ENCODE peak calls at places on chromosomes 7 and 10, in seven cellular contexts. Z, L, A, Q, K, F and D are unnamed samples.

GRCh38 chr10:47282657-47283018 is 17.4 kb upstream of the GDF10 start:
- DNase-seq in F (no peak), K (peak), Z (no peak), Q (no peak), L (no peak), A (no peak), D (no peak)

GRCh38 chr7:47979832-47980181 is 392 bp upstream of the HUS1 start:
- DNase-seq in A (peak), Z (no peak), K (no peak), Q (no peak), L (no peak), F (no peak), D (no peak)

GRCh38 chr10:132175907-132176581 is 10.7 kb upstream of the DPYSL4 start:
- DNase-seq in F (no peak), K (no peak), Z (no peak), L (peak), Q (no peak), A (no peak), D (no peak)

GRCh38 chr7:91883676-91884362 is 3.3 kb upstream of the MTERF1 start:
- DNase-seq in Z (no peak), K (no peak), L (no peak), A (peak), Q (no peak), F (no peak), D (no peak)

GRCh38 chr10:118633801-118634200 is 38.4 kb upstream of the PRLHR start:
- DNase-seq in A (no peak), Q (no peak), Z (no peak), F (no peak), L (no peak), K (no peak), D (no peak)

GRCh38 chr7:38317457-38318037 is 44.1 kb upstream of the TARP start:
- DNase-seq in A (peak), F (peak), L (no peak), Q (no peak), K (no peak), Z (no peak), D (peak)

GRCh38 chr10:14062528-14063260 is 268.0 kb downstream of the FRMD4A start:
- DNase-seq in Q (no peak), F (peak), K (no peak), Z (peak), A (no peak), L (no peak), D (no peak)

GRCh38 chr10:16853201-16853600 is 36.0 kb upstream of the RSU1 start:
- DNase-seq in L (no peak), K (no peak), F (no peak), Z (peak), Q (no peak), A (peak), D (peak)

GRCh38 chr10:89235073-89235798 is 16.3 kb downstream of the LIPA start:
- DNase-seq in A (no peak), Q (no peak), K (no peak), Z (no peak), F (peak), L (no peak), D (no peak)

GRCh38 chr7:82018226-82018625 is 248.4 kb upstream of the HGF start:
- DNase-seq in Z (peak), A (no peak), K (no peak), L (no peak), F (no peak), Q (no peak), D (no peak)

GRCh38 chr7:16905300-16906044 is 23.7 kb upstream of the AGR3 start:
- DNase-seq in Q (no peak), A (peak), Z (peak), K (no peak), L (no peak), F (peak), D (peak)

GRCh38 chr10:78718032-78718572 is 350.7 kb upstream of the ZMIZ1 start:
- DNase-seq in Z (peak), K (no peak), L (no peak), F (no peak), A (peak), Q (no peak), D (no peak)

GRCh38 chr7:100726998-100727761 is 6.2 kb upstream of the ZAN start:
- DNase-seq in Z (peak), K (no peak), L (no peak), F (peak), A (peak), Q (no peak), D (no peak)

GRCh38 chr7:142299226-142299625 is 41.4 kb upstream of the PRSS58 start:
- DNase-seq in Q (no peak), L (no peak), F (no peak), Z (no peak), A (no peak), K (no peak), D (no peak)

GRCh38 chr7:47663841-47664240 is 81.9 kb upstream of the TNS3 start:
- DNase-seq in F (no peak), A (no peak), L (no peak), K (no peak), Z (no peak), Q (no peak), D (no peak)

GRCh38 chr10:98790817-98791216 is 344.1 kb upstream of the HPS1 start:
- DNase-seq in L (no peak), Q (no peak), K (no peak), A (peak), Z (peak), F (peak), D (peak)

GRCh38 chr7:20784311-20785210 is 2.1 kb downstream of the SP8 start:
- DNase-seq in L (peak), Q (no peak), F (peak), K (peak), A (no peak), Z (no peak), D (peak)

GRCh38 chr10:108817125-108817524 is 1106.2 kb downstream of the XPNPEP1 start:
- DNase-seq in A (no peak), Z (no peak), F (no peak), L (no peak), K (no peak), Q (no peak), D (peak)

GRCh38 chr10:108808228-108808627 is 1115.1 kb downstream of the XPNPEP1 start:
- DNase-seq in L (no peak), Z (no peak), A (no peak), F (no peak), K (no peak), Q (no peak), D (no peak)

GRCh38 chr10:108812296-108812695 is 1111.0 kb downstream of the XPNPEP1 start:
- DNase-seq in L (no peak), Z (no peak), Q (no peak), K (no peak), F (no peak), A (peak), D (no peak)

GRCh38 chr10:108817572-108817971 is 1105.7 kb downstream of the XPNPEP1 start:
- DNase-seq in L (no peak), F (no peak), Q (no peak), Z (no peak), K (no peak), A (no peak), D (no peak)

DNA sequence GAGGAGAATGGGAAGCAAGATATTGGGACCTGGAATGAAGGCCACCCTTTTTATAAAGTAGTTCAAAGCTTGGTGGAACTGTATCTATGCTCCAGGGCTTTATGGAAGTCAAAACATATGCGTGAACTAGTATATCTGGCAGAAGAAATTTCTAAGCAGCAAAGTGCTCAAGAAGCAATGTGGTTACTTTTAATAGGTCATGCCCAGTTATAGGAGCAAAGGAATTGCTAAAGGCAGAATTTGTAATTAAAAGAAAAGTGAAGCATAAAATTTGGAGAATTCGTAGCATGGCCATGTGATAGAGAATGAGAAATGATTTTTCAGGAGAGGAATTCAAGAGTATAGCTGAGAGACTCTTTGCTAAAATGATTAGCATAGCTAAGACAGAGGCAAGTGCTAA is 1110.4 kb downstream of the XPNPEP1 start:
- DNase-seq in L (no peak), F (no peak), Q (no peak), Z (no peak), K (no peak), A (no peak), D (no peak)
- H3K4ac ChIP-seq in L (no peak), F (no peak), Q (no peak), Z (no peak), K (no peak), A (no peak), D (no peak)

DNA sequence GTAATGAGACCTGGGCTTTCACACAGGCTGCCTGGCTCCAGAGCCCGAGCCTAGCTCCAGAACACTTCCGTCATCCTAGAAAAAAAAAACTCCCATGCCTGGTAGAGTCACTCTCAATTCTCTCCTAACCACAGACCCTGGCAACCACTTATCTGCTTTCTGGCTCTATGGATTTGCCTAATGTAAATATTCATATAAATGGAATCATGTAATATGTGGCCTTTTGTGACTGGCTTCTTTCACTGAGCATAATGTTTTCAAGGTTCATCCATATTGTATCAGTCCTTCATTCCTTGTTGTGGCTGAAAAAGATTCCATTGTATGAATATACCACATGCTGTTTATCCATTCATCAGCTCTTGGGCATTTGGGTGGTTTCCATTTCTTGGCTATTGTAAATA is 167.7 kb upstream of the MKLN1 start:
- DNase-seq in A (peak), Z (peak), F (no peak), L (no peak), Q (no peak), K (peak), D (no peak)
- H3K27ac ChIP-seq in A (no peak), Z (no peak), F (no peak), L (no peak), Q (no peak), K (no peak), D (no peak)

DNA sequence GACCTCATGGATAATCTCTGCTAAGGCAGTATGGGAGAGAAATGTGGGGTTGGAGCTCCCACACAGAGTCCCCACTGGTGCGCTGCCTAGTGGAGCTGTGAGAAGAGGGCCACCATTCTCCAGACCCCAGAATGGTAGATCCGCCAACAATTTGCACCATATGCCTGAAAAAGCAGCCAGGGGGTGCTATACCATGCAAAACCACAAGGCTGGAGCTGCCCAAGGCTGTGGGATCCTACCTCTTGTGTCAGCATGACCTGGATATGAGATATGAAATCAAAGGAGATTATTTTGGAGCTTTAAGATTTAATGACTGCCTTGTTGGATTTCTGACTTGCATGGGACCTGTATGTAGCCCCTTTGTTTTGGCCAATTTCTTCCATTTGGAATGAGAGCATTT is 27.0 kb upstream of the SAMD9L start:
- DNase-seq in Z (no peak), A (no peak), F (no peak), Q (no peak), K (no peak), L (no peak), D (no peak)
- H3K4ac ChIP-seq in Z (no peak), A (no peak), F (no peak), Q (no peak), K (no peak), L (no peak), D (no peak)

DNA sequence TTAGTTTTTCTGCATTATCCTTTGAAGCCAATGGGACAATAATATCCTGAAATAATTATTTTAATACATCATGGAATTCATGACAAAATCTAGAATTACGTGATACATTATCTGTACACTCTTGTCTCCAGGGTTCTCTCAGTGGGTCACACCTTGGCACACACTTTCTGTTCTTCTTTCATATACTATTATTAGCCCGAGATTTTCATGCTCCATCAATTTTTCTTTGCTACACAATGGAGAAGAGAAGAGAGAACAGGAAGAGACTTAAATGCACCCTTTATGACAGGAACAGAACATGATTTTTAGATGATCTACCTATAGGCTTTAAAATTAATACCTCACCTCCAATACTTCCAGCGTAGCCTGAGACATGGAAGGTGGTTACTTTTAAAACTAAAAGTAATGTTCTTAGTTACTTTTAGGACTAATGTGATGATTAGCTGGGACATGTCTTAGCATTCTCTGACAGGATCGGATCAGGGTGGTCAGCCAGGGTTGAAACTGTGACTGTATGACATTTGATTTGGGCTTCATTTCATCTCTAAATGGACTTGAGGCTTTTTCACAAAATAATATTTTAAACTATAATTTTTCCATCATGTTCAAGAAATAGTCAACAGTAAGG is 148.2 kb upstream of the WNT16 start:
- DNase-seq in Q (no peak), Z (no peak), L (no peak), K (no peak), A (no peak), F (no peak), D (no peak)
- H3K27ac ChIP-seq in Q (no peak), Z (no peak), L (no peak), K (no peak), A (no peak), F (no peak), D (no peak)

GRCh38 chr7:8509601-8510000 is 76.2 kb downstream of the NXPH1 start:
- DNase-seq in A (no peak), L (no peak), F (no peak), Z (no peak), K (no peak), Q (no peak), D (no peak)
- H3K4ac ChIP-seq in A (no peak), L (no peak), F (no peak), Z (no peak), K (no peak), Q (no peak), D (no peak)

DNA sequence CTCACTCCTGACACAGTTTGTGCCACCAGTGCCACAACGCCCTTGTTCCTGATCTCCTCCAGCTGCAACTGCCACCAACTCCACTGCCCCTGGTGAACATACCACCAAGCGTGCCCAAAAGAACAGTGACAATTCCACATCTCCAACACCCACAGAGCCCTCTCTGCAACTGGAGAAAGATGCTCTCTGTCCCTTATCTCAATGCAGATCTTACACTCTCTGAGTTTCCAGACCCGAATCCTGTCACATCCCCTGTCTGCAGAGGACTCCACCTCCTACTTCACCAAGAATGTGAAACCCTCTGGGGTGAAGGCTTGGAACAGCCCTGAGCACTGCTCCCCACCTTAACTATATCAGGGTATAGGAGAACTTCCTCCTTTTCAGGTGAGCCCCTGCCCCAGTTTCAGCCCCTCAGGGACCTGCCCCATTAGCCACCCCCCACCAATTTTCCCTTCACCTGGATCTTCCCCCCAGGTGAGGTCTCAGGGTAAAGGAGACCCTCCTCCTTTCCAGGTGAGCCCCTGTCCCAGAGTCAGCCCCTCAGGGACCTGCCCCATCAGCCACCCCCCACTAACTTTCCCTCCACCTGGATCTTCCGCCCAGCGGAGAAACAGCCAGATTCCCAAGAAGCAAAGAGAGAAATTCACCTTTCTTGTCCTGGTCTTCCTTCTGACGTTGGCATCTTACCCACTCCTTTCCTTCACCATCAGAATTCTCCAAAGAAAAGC is 55.0 kb downstream of the CPXM2 start:
- DNase-seq in A (no peak), K (no peak), Z (no peak), F (no peak), L (no peak), Q (no peak), D (peak)
- H3K27ac ChIP-seq in A (no peak), K (no peak), Z (no peak), F (no peak), L (no peak), Q (no peak), D (no peak)

GRCh38 chr7:126570845-126571244 is 681.9 kb downstream of the GRM8 start:
- DNase-seq in K (no peak), L (no peak), Q (no peak), Z (no peak), A (no peak), F (no peak), D (no peak)
- H3K4ac ChIP-seq in K (no peak), L (no peak), Q (no peak), Z (no peak), A (no peak), F (no peak), D (no peak)

DNA sequence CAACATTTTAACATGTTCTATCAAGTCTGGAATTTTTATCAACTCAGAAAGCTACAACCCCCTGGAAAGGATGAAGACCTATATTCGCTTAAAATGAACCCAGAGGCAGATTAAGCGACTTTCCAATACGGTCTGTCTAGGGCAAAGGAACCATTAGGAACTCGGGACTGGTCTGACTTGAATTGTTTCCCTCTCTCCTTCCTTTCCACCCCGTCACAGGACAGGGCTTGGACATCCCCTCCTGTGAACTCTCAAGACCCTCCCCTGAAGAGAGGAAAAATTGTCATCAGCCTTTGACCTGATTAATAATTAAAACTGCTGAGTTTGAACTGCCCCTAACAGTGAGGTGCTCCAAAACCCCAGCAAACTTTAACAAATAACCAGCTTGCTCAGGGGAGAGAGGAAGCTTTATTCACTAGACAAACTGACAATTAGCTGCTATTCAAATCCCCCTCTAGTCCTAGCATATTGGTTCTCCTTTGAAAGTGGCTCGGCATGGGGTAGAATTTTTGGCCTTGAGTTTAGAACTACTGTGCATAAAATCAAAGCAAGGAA is 22.5 kb upstream of the SLF2 start:
- DNase-seq in A (no peak), Z (no peak), L (peak), F (no peak), K (peak), Q (no peak), D (no peak)
- H3K27ac ChIP-seq in A (peak), Z (peak), L (no peak), F (no peak), K (no peak), Q (no peak), D (no peak)